ENCODE peak calls at places on chromosomes 4 and X, in six cellular contexts. J is IMR-90, X is GM12878, E is fibroblast of lung, D is kidney, Q is mesenchymal stem cell. M is an unnamed sample.

GRCh38 chr4:126395661-126396060 is 1080.9 kb downstream of the FAT4 start:
- DNase-seq in D (no peak), E (peak; percentile 4), X (no peak), Q (peak; percentile 14), J (peak; percentile 33), M (no peak)

GRCh38 chrX:70669120-70669519 is 224.5 kb downstream of the DLG3 start:
- DNase-seq in Q (no peak), D (no peak), X (no peak), E (no peak), J (no peak), M (no peak)

GRCh38 chr4:118905546-118905945 is 16.9 kb downstream of the SYNPO2 start:
- DNase-seq in D (no peak), Q (peak; percentile 12), X (no peak), J (peak; percentile 57), E (no peak), M (no peak)

GRCh38 chr4:121336706-121337105 is 44.1 kb downstream of the QRFPR start:
- DNase-seq in X (no peak), J (no peak), Q (no peak), E (no peak), D (no peak), M (no peak)

GRCh38 chrX:39605183-39605582 is 492.6 kb downstream of the BCOR start:
- DNase-seq in X (no peak), D (no peak), J (no peak), Q (no peak), E (no peak), M (no peak)

GRCh38 chr4:51831133-51831532 is 11.8 kb upstream of the DCUN1D4 start:
- DNase-seq in D (peak; percentile 78), E (peak; percentile 59), Q (peak; percentile 57), J (peak; percentile 51), X (no peak), M (peak; percentile 91)

GRCh38 chr4:159150838-159151390 is 48.0 kb downstream of the RAPGEF2 start:
- DNase-seq in J (no peak), E (no peak), X (no peak), Q (no peak), D (no peak), M (peak; percentile 59)

GRCh38 chr4:25029479-25030282 is 1.1 kb downstream of the LGI2 start:
- DNase-seq in X (no peak), E (no peak), D (no peak), J (no peak), Q (no peak), M (peak; percentile 60)

GRCh38 chrX:107571296-107571998 is 56.9 kb upstream of the PRPS1 start:
- DNase-seq in X (no peak), E (peak; percentile 84), D (no peak), Q (peak; percentile 93), J (peak; percentile 91), M (no peak)

GRCh38 chr4:5051210-5051691 is at the start of gene STK32B:
- DNase-seq in X (no peak), D (peak; percentile 90), Q (peak; percentile 86), J (peak; percentile 82), E (peak; percentile 60), M (peak; percentile 88)

GRCh38 chrX:102934624-102935023 is 2.4 kb upstream of the RAB40AL start:
- DNase-seq in D (no peak), E (peak; percentile 30), Q (peak; percentile 26), X (no peak), J (peak; percentile 4), M (peak; percentile 74)

GRCh38 chrX:70452143-70452733 is 7.6 kb downstream of the DLG3 start:
- DNase-seq in D (peak; percentile 82), X (no peak), E (peak; percentile 35), J (peak; percentile 17), Q (peak; percentile 46), M (peak; percentile 83)

GRCh38 chr4:168475745-168476144 is 4.5 kb downstream of the DDX60L start:
- DNase-seq in E (no peak), J (no peak), D (no peak), X (no peak), Q (no peak), M (peak; percentile 74)

GRCh38 chr4:27789768-27790167 is 929.1 kb downstream of the STIM2 start:
- DNase-seq in X (no peak), J (peak; percentile 5), E (peak; percentile 8), D (no peak), Q (peak; percentile 6), M (no peak)

GRCh38 chr4:141229408-141230101 is 8.9 kb downstream of the ZNF330 start:
- DNase-seq in E (no peak), D (no peak), Q (no peak), X (no peak), J (no peak), M (no peak)

GRCh38 chr4:75547647-75548387 is 8.0 kb upstream of the ODAPH start:
- DNase-seq in D (peak; percentile 76), Q (peak; percentile 13), X (no peak), J (peak; percentile 24), E (peak; percentile 29), M (no peak)

GRCh38 chr4:164442167-164442566 is 311.8 kb upstream of the SMIM31 start:
- DNase-seq in Q (peak; percentile 17), E (peak; percentile 29), X (no peak), J (peak; percentile 5), D (no peak), M (no peak)

GRCh38 chr4:2795558-2796260 is 2.8 kb downstream of the SH3BP2 start:
- DNase-seq in D (peak; percentile 89), J (no peak), Q (no peak), E (no peak), X (no peak), M (peak; percentile 45)

GRCh38 chr4:32864713-32865351 is 2144.7 kb downstream of the PCDH7 start:
- DNase-seq in X (no peak), E (no peak), Q (no peak), J (no peak), D (no peak), M (no peak)

GRCh38 chr4:93730760-93731159 is 97.8 kb upstream of the ATOH1 start:
- DNase-seq in D (no peak), J (no peak), X (no peak), E (no peak), Q (no peak), M (peak; percentile 54)

GRCh38 chr4:145230726-145231125 is 50.3 kb upstream of the OTUD4 start:
- DNase-seq in J (peak; percentile 33), X (no peak), Q (no peak), E (peak; percentile 66), D (no peak), M (no peak)

GRCh38 chr4:36255575-36255974 is 11.3 kb upstream of the ARAP2 start:
- DNase-seq in Q (no peak), E (no peak), D (no peak), J (no peak), X (peak; percentile 92), M (no peak)

GRCh38 chrX:102651242-102651967 is at the start of gene GPRASP1:
- DNase-seq in Q (peak; percentile 45), J (peak; percentile 27), E (peak; percentile 46), X (no peak), D (peak; percentile 82), M (peak; percentile 83)

GRCh38 chrX:24298191-24298590 is 15.7 kb downstream of the SUPT20HL2 start:
- DNase-seq in E (no peak), D (no peak), Q (peak; percentile 4), X (no peak), J (peak; percentile 4), M (peak; percentile 52)

GRCh38 chrX:6095469-6095868 is 133.2 kb downstream of the NLGN4X start:
- DNase-seq in X (no peak), Q (no peak), J (no peak), D (no peak), E (no peak), M (peak; percentile 75)

GRCh38 chr4:156970501-156971167 is 965 bp downstream of the PDGFC start:
- DNase-seq in E (peak; percentile 70), D (peak; percentile 90), J (peak; percentile 62), Q (peak; percentile 81), X (no peak), M (peak; percentile 87)

GRCh38 chrX:69314436-69315348 is 149.4 kb upstream of the PJA1 start:
- DNase-seq in J (no peak), D (no peak), E (no peak), Q (no peak), X (no peak), M (peak; percentile 77)

GRCh38 chrX:10496345-10496965 is 123.9 kb downstream of the MID1 start:
- DNase-seq in X (no peak), Q (peak; percentile 61), D (no peak), J (peak; percentile 91), E (peak; percentile 87), M (no peak)

GRCh38 chr4:17763352-17763890 is 18.0 kb downstream of the FAM184B start:
- DNase-seq in X (no peak), J (no peak), E (no peak), Q (no peak), D (no peak), M (no peak)

GRCh38 chrX:15511563-15511962 is 11.0 kb downstream of the BMX start:
- DNase-seq in X (no peak), E (no peak), D (no peak), J (no peak), Q (no peak), M (no peak)

GRCh38 chr4:159141193-159141592 is 38.3 kb downstream of the RAPGEF2 start:
- DNase-seq in E (peak; percentile 35), D (no peak), Q (peak; percentile 60), X (no peak), J (peak; percentile 79), M (no peak)

GRCh38 chr4:86818211-86818610 is 31.0 kb downstream of the SLC10A6 start:
- DNase-seq in X (no peak), D (no peak), E (peak; percentile 53), J (peak; percentile 58), Q (peak; percentile 48), M (no peak)
- H3K9ac ChIP-seq in X (no peak overlapping the region), D (no peak overlapping the region), E (no peak overlapping the region), J (no peak overlapping the region), Q (no peak overlapping the region), M (no peak overlapping the region)

GRCh38 chrX:63755892-63756291 is 29.1 kb downstream of the ARHGEF9 start:
- DNase-seq in Q (no peak), E (no peak), X (no peak), D (no peak), J (no peak), M (no peak)

GRCh38 chrX:63754860-63755579 is 30.0 kb downstream of the ARHGEF9 start:
- DNase-seq in J (peak; percentile 93), D (peak; percentile 97), X (peak; percentile 73), E (peak; percentile 94), Q (peak; percentile 94), M (peak; percentile 94)

GRCh38 chrX:63750846-63751245 is 34.2 kb downstream of the ARHGEF9 start:
- DNase-seq in Q (no peak), E (no peak), X (no peak), J (no peak), D (no peak), M (no peak)

GRCh38 chrX:63751481-63751880 is 33.5 kb downstream of the ARHGEF9 start:
- DNase-seq in D (no peak), E (no peak), Q (no peak), J (no peak), X (no peak), M (no peak)

GRCh38 chrX:63754141-63754859 is 30.7 kb downstream of the ARHGEF9 start:
- DNase-seq in Q (peak; percentile 63), X (no peak), E (peak; percentile 16), D (no peak), J (peak; percentile 15), M (peak; percentile 41)
- H3K27ac ChIP-seq in Q (peak overlapping the region; percentile 94), X (peak overlapping the region; percentile 90), E (peak overlapping the region; percentile 79), D (peak overlapping the region; percentile 89), J (peak overlapping the region; percentile 96), M (peak overlapping the region; percentile 88)

GRCh38 chrX:23292979-23293651 is 41.5 kb upstream of the PTCHD1 start:
- DNase-seq in X (no peak), J (no peak), Q (no peak), D (no peak), E (peak; percentile 1), M (no peak)
- H3K9ac ChIP-seq in X (no peak overlapping the region), J (no peak overlapping the region), Q (no peak overlapping the region), D (no peak overlapping the region), E (no peak overlapping the region), M (no peak overlapping the region)

GRCh38 chr4:102170910-102171309 is 174.4 kb downstream of the SLC39A8 start:
- DNase-seq in X (no peak), J (no peak), D (no peak), E (no peak), Q (no peak), M (no peak)
- H3K27ac ChIP-seq in X (no peak overlapping the region), J (no peak overlapping the region), D (no peak overlapping the region), E (no peak overlapping the region), Q (no peak overlapping the region), M (no peak overlapping the region)